ENCODE peak calls at places on chromosomes 3 and 15, in six cellular contexts. C is endodermal cell, N is natural killer cell, D is upper lobe of left lung, P is WTC11, W is ascending aorta. U is an unnamed sample.

GRCh38 chr15:98805434-98806274 is 157.3 kb downstream of the IGF1R start:
- DNase-seq in W (no peak), C (peak), N (no peak), P (peak), D (no peak), U (no peak)

GRCh38 chr15:29612096-29612495 is 210.2 kb downstream of the TJP1 start:
- DNase-seq in D (no peak), P (no peak), W (no peak), N (no peak), C (peak), U (no peak)

GRCh38 chr15:96553006-96553405 is 222.5 kb downstream of the NR2F2 start:
- DNase-seq in D (no peak), C (no peak), N (no peak), W (no peak), P (no peak), U (no peak)

GRCh38 chr3:102304550-102304949 is 130.3 kb upstream of the ZPLD1 start:
- DNase-seq in W (no peak), N (no peak), C (no peak), P (no peak), D (no peak), U (no peak)

GRCh38 chr3:114675104-114675503 is 381.3 kb downstream of the TIGIT start:
- DNase-seq in P (no peak), C (no peak), W (no peak), D (no peak), N (no peak), U (no peak)

GRCh38 chr3:11768604-11769003 is 78.1 kb downstream of the TAMM41 start:
- DNase-seq in W (no peak), P (no peak), D (no peak), C (no peak), N (no peak), U (no peak)

GRCh38 chr15:36831125-36831914 is 251.9 kb downstream of the CDIN1 start:
- DNase-seq in P (no peak), C (no peak), N (no peak), W (no peak), D (no peak), U (no peak)

GRCh38 chr3:173078525-173078924 is 62.5 kb downstream of the SPATA16 start:
- DNase-seq in N (no peak), P (no peak), W (no peak), C (no peak), D (no peak), U (no peak)

GRCh38 chr3:114452176-114452744 is 158.4 kb downstream of the TIGIT start:
- DNase-seq in N (no peak), C (no peak), W (no peak), D (no peak), P (no peak), U (no peak)

GRCh38 chr15:55741592-55742497 is 1.1 kb downstream of the PRTG start:
- DNase-seq in D (peak), W (no peak), P (peak), C (peak), N (no peak), U (peak)

GRCh38 chr3:197889204-197889930 is 60.6 kb upstream of the RPL35A start:
- DNase-seq in C (peak), N (no peak), W (no peak), P (no peak), D (no peak), U (no peak)

GRCh38 chr3:197352382-197352781 is 54.0 kb upstream of the DLG1 start:
- DNase-seq in P (no peak), C (no peak), N (no peak), W (peak), D (no peak), U (peak)

GRCh38 chr3:148950806-148951205 is 40.5 kb upstream of the GYG1 start:
- DNase-seq in D (no peak), W (no peak), N (no peak), C (no peak), P (no peak), U (no peak)

GRCh38 chr3:194592798-194593752 is 40.1 kb downstream of the TMEM44 start:
- DNase-seq in W (peak), C (no peak), D (no peak), P (no peak), N (no peak), U (no peak)

GRCh38 chr3:62558549-62559112 is 185.3 kb upstream of the FEZF2 start:
- DNase-seq in W (no peak), P (peak), D (no peak), C (peak), N (no peak), U (peak)

GRCh38 chr3:170232266-170232665 is 10.0 kb downstream of the PRKCI start:
- DNase-seq in C (no peak), P (no peak), D (no peak), N (no peak), W (no peak), U (no peak)

GRCh38 chr15:88703533-88703932 is 64.7 kb downstream of the ISG20 start:
- DNase-seq in C (no peak), P (no peak), W (no peak), D (no peak), N (no peak), U (no peak)

GRCh38 chr3:50089603-50089945 is 855 bp downstream of the RBM5 start:
- DNase-seq in D (no peak), N (no peak), C (no peak), P (no peak), W (no peak), U (no peak)

GRCh38 chr3:9503283-9503682 is 50.3 kb downstream of the LHFPL4 start:
- DNase-seq in D (peak), N (peak), W (peak), C (peak), P (peak), U (peak)

GRCh38 chr3:9508781-9509180 is 44.8 kb downstream of the LHFPL4 start:
- DNase-seq in C (peak), D (no peak), P (peak), W (no peak), N (no peak), U (peak)

GRCh38 chr3:9512456-9513045 is 41.1 kb downstream of the LHFPL4 start:
- DNase-seq in D (no peak), N (no peak), C (no peak), P (no peak), W (no peak), U (no peak)

DNA sequence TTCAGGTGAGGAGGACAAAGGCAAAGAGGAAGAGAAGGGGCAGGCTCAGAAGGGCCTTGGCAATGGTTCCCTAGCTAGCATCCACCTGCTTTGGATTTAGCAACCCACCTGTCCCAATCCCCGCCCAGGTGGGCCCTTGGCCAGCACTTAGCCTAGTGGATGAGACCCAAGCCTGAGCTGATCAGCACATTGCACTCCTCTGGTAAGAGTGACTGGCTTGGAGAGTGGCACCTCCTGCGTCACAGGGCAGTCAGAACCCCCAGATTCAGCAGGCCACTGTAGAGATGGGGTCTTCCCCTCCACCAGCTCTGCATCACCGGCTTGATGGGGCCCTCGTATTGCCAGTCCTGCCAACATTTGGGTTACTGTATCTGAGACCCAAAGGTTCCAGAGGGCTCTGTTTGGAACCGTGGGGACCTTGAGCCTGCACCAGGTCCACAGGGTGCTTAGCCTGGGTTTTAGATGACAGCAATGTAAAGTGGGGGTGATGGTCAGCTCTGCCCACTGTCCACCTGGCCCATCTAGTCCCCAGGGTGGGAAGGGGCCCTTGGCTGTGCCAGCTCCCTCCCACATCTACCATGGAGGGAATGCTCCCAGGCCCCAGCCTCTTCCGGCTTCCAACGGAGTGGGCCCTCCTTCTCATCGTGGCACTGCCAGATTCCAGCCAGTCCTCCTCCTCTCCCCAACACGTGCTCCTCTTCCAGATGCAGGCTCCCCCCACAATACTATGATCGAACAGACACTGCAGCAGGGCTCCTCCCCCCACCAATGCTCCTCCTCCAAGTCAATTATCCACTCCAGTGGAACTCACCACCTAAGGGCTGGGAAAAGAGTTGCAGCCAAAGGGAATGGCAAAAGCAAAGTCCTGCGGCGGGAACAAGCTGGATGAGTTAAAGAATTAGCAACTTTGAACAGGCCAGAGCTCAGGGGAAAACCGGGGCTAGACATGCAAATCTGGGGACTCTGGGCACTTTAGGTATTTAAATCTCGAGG is 45.7 kb downstream of the LHFPL4 start:
- DNase-seq in N (no peak), D (no peak), C (no peak), P (no peak), W (no peak), U (no peak)
- TF ChIP-seq CTCF in N (no peak), D (no peak), C (no peak), P (no peak), W (no peak), U (no peak)

DNA sequence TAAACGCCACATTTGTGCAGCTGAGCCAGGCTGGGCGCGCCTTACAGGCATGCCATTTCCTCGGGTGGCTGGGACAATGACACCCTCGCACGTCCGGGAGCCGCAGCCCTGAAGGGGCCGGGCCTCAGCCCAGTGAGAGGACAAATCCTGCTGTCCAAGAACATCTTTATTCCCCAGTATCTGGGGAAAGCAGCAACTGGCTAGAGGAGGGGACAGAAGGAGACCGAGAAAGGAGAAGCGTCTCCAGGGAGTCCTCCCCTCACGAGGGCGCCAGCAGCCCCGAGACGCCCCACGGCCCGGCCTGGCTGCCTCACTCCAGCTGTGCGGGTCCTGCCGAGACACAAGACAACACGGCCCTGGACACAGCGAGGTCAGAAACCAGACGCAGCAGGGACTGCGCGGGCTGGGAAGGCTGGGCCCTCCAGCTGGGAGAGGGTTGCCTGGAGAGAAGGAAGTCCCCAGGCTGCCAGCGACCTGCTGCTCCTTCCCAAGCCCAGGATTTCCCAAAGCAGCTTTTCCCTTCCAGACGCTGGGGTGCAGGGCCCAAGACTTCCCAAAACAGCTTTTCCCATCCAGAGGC is 130.2 kb downstream of the CHSY1 start:
- DNase-seq in P (peak), W (peak), C (peak), D (peak), N (peak), U (peak)
- TF ChIP-seq CTCF in P (no peak), W (peak), C (peak), D (peak), N (peak), U (no peak)

GRCh38 chr3:25831578-25831977 is 41.7 kb downstream of the OXSM start:
- DNase-seq in W (no peak), C (peak), P (no peak), N (no peak), D (no peak), U (no peak)
- TF ChIP-seq CTCF in W (no peak), C (peak), P (no peak), N (no peak), D (no peak), U (no peak)

DNA sequence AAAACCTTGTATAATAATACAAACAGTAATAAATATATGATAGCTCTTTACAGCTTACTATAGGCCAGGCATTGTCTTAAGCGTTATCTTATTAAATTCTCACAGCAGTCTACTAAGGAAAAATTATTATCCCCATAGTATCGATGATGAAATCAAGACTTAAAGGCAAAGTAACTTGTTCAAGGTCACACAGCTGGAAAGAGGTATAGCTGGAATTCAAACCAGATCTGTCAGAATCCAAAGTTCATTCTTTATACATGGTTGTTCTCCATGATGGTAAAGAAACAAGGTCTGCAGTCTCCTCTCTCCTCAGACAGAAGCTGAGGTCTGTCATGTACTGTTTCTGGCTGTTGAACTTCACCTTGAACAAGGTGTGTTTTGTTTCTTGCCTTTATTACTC is 15.4 kb upstream of the SLC22A13 start:
- DNase-seq in W (no peak), N (no peak), C (no peak), D (no peak), P (no peak), U (no peak)
- TF ChIP-seq CTCF in W (no peak), N (no peak), C (no peak), D (no peak), P (no peak), U (no peak)

GRCh38 chr15:43346305-43346704 is 15.9 kb upstream of the LCMT2 start:
- DNase-seq in P (no peak), D (no peak), N (no peak), W (no peak), C (no peak), U (no peak)
- TF ChIP-seq CTCF in P (no peak), D (no peak), N (no peak), W (no peak), C (no peak), U (no peak)

GRCh38 chr3:9916734-9917680 is at the start of gene IL17RC:
- DNase-seq in N (no peak), D (peak), C (peak), W (peak), P (peak), U (peak)

GRCh38 chr3:9916346-9916733 is 558 bp upstream of the IL17RC start:
- DNase-seq in N (no peak), D (no peak), P (no peak), W (peak), C (no peak), U (peak)

GRCh38 chr3:9914011-9914410 is 2.9 kb upstream of the IL17RC start:
- DNase-seq in D (no peak), N (no peak), W (no peak), C (no peak), P (no peak), U (no peak)

GRCh38 chr3:9914559-9915251 is 2.2 kb upstream of the IL17RC start:
- DNase-seq in N (no peak), W (no peak), P (no peak), C (peak), D (no peak), U (no peak)

GRCh38 chr3:9915252-9916141 is 1.4 kb upstream of the IL17RC start:
- DNase-seq in W (peak), N (peak), C (peak), D (peak), P (peak), U (peak)
- TF ChIP-seq CTCF in W (no peak), N (peak), C (peak), D (peak), P (no peak), U (no peak)

DNA sequence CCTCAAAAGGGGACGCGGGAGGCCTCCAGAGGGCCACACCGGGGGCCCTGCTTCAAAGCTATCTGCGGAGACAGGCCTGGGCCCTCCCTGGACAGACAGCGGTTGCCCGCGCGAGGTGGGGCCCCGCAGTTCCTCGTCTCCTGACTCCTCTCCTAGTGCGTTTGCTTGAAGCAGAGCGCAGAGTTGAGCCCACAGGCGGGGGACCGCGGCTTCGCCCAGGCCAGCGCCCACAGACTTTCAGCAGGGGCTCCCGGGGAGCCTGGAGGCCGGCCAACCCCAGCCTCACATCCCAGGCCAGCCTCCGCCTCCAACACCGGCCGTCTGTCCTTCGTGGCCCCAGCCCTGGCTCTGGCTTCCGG is 540 bp upstream of the ADAMTS7 start:
- DNase-seq in N (no peak), P (no peak), W (peak), D (no peak), C (no peak), U (no peak)
- TF ChIP-seq CTCF in N (peak), P (no peak), W (peak), D (no peak), C (no peak), U (no peak)

U was measured in glutamatergic neuron.